ENCODE peak calls at places on chromosomes 16 and 17, in ten cellular contexts. One of them, this sample, is unnamed.

GRCh38 chr16:12260647-12261262 is 284.2 kb downstream of the SNX29 start:
- DNase-seq in body of pancreas: no peak
- DNase-seq in mucosa of gallbladder: peak; percentile 11
- DNase-seq in stimulated activated naive CD8-positive, alpha-beta T cell treated with anti-CD3 and anti-CD28 coated beads, Interleukin-15, Interleukin-2, amounts not matched to agents 100 U/mL and 50 U/mL, for 24 hours: no peak
- DNase-seq in DMS153: no peak
- DNase-seq in left ventricle myocardium inferior: no peak
- DNase-seq in heart right ventricle: peak; percentile 28
- DNase-seq in NCI-H446 treated with DMSO at 0.1 percent for 48 hours: no peak
- DNase-seq in left cardiac atrium: peak; percentile 50
- DNase-seq in stimulated activated CD4-positive, alpha-beta T cell treated with anti-CD3 and anti-CD28 coated beads, Interleukin-15, amount 100 ng/mL, for 24 hours: no peak
- DNase-seq in this sample: no peak

GRCh38 chr17:45234641-45235040 is 13.0 kb downstream of the FMNL1 start:
- DNase-seq in body of pancreas: no peak
- DNase-seq in mucosa of gallbladder: no peak
- DNase-seq in stimulated activated naive CD8-positive, alpha-beta T cell treated with anti-CD3 and anti-CD28 coated beads, Interleukin-15, Interleukin-2, amounts not matched to agents 100 U/mL and 50 U/mL, for 24 hours: peak; percentile 62
- DNase-seq in DMS153: no peak
- DNase-seq in left ventricle myocardium inferior: no peak
- DNase-seq in heart right ventricle: no peak
- DNase-seq in NCI-H446 treated with DMSO at 0.1 percent for 48 hours: no peak
- DNase-seq in left cardiac atrium: no peak
- DNase-seq in stimulated activated CD4-positive, alpha-beta T cell treated with anti-CD3 and anti-CD28 coated beads, Interleukin-15, amount 100 ng/mL, for 24 hours: peak; percentile 57
- DNase-seq in this sample: peak; percentile 52

GRCh38 chr17:27540300-27541105 is 84.3 kb downstream of the KSR1 start:
- DNase-seq in body of pancreas: peak; percentile 97
- DNase-seq in mucosa of gallbladder: peak; percentile 93
- DNase-seq in stimulated activated naive CD8-positive, alpha-beta T cell treated with anti-CD3 and anti-CD28 coated beads, Interleukin-15, Interleukin-2, amounts not matched to agents 100 U/mL and 50 U/mL, for 24 hours: no peak
- DNase-seq in DMS153: no peak
- DNase-seq in left ventricle myocardium inferior: peak; percentile 76
- DNase-seq in heart right ventricle: peak; percentile 73
- DNase-seq in NCI-H446 treated with DMSO at 0.1 percent for 48 hours: no peak
- DNase-seq in left cardiac atrium: peak; percentile 91
- DNase-seq in stimulated activated CD4-positive, alpha-beta T cell treated with anti-CD3 and anti-CD28 coated beads, Interleukin-15, amount 100 ng/mL, for 24 hours: no peak
- DNase-seq in this sample: no peak

GRCh38 chr16:8355714-8356113 is 234.6 kb downstream of the TMEM114 start:
- DNase-seq in body of pancreas: no peak
- DNase-seq in mucosa of gallbladder: no peak
- DNase-seq in stimulated activated naive CD8-positive, alpha-beta T cell treated with anti-CD3 and anti-CD28 coated beads, Interleukin-15, Interleukin-2, amounts not matched to agents 100 U/mL and 50 U/mL, for 24 hours: no peak
- DNase-seq in DMS153: peak; percentile 25
- DNase-seq in left ventricle myocardium inferior: no peak
- DNase-seq in heart right ventricle: no peak
- DNase-seq in NCI-H446 treated with DMSO at 0.1 percent for 48 hours: no peak
- DNase-seq in left cardiac atrium: no peak
- DNase-seq in stimulated activated CD4-positive, alpha-beta T cell treated with anti-CD3 and anti-CD28 coated beads, Interleukin-15, amount 100 ng/mL, for 24 hours: no peak
- DNase-seq in this sample: no peak

GRCh38 chr17:39563476-39563875 is 44.2 kb downstream of the NEUROD2 start:
- DNase-seq in body of pancreas: no peak
- DNase-seq in mucosa of gallbladder: no peak
- DNase-seq in stimulated activated naive CD8-positive, alpha-beta T cell treated with anti-CD3 and anti-CD28 coated beads, Interleukin-15, Interleukin-2, amounts not matched to agents 100 U/mL and 50 U/mL, for 24 hours: no peak
- DNase-seq in DMS153: peak; percentile 55
- DNase-seq in left ventricle myocardium inferior: no peak
- DNase-seq in heart right ventricle: no peak
- DNase-seq in NCI-H446 treated with DMSO at 0.1 percent for 48 hours: peak; percentile 19
- DNase-seq in left cardiac atrium: peak; percentile 23
- DNase-seq in stimulated activated CD4-positive, alpha-beta T cell treated with anti-CD3 and anti-CD28 coated beads, Interleukin-15, amount 100 ng/mL, for 24 hours: no peak
- DNase-seq in this sample: no peak

GRCh38 chr17:9002610-9003354 is 18.5 kb upstream of the NTN1 start:
- DNase-seq in body of pancreas: peak; percentile 32
- DNase-seq in mucosa of gallbladder: no peak
- DNase-seq in stimulated activated naive CD8-positive, alpha-beta T cell treated with anti-CD3 and anti-CD28 coated beads, Interleukin-15, Interleukin-2, amounts not matched to agents 100 U/mL and 50 U/mL, for 24 hours: peak; percentile 49
- DNase-seq in DMS153: no peak
- DNase-seq in left ventricle myocardium inferior: peak; percentile 24
- DNase-seq in heart right ventricle: no peak
- DNase-seq in NCI-H446 treated with DMSO at 0.1 percent for 48 hours: no peak
- DNase-seq in left cardiac atrium: peak; percentile 56
- DNase-seq in stimulated activated CD4-positive, alpha-beta T cell treated with anti-CD3 and anti-CD28 coated beads, Interleukin-15, amount 100 ng/mL, for 24 hours: peak; percentile 60
- DNase-seq in this sample: peak; percentile 50

GRCh38 chr16:68281368-68282063 is 17.2 kb downstream of the SLC7A6 start:
- DNase-seq in body of pancreas: no peak
- DNase-seq in mucosa of gallbladder: no peak
- DNase-seq in stimulated activated naive CD8-positive, alpha-beta T cell treated with anti-CD3 and anti-CD28 coated beads, Interleukin-15, Interleukin-2, amounts not matched to agents 100 U/mL and 50 U/mL, for 24 hours: no peak
- DNase-seq in DMS153: no peak
- DNase-seq in left ventricle myocardium inferior: no peak
- DNase-seq in heart right ventricle: no peak
- DNase-seq in NCI-H446 treated with DMSO at 0.1 percent for 48 hours: no peak
- DNase-seq in left cardiac atrium: no peak
- DNase-seq in stimulated activated CD4-positive, alpha-beta T cell treated with anti-CD3 and anti-CD28 coated beads, Interleukin-15, amount 100 ng/mL, for 24 hours: peak; percentile 27
- DNase-seq in this sample: no peak

GRCh38 chr17:57086069-57086930 is 1.3 kb downstream of the AKAP1 start:
- DNase-seq in body of pancreas: peak; percentile 37
- DNase-seq in mucosa of gallbladder: peak; percentile 37
- DNase-seq in stimulated activated naive CD8-positive, alpha-beta T cell treated with anti-CD3 and anti-CD28 coated beads, Interleukin-15, Interleukin-2, amounts not matched to agents 100 U/mL and 50 U/mL, for 24 hours: peak; percentile 19
- DNase-seq in DMS153: peak; percentile 40
- DNase-seq in left ventricle myocardium inferior: no peak
- DNase-seq in heart right ventricle: no peak
- DNase-seq in NCI-H446 treated with DMSO at 0.1 percent for 48 hours: no peak
- DNase-seq in left cardiac atrium: no peak
- DNase-seq in stimulated activated CD4-positive, alpha-beta T cell treated with anti-CD3 and anti-CD28 coated beads, Interleukin-15, amount 100 ng/mL, for 24 hours: peak; percentile 33
- DNase-seq in this sample: peak; percentile 21

GRCh38 chr17:67376509-67376891 is 581 bp upstream of the PITPNC1 start:
- DNase-seq in body of pancreas: peak; percentile 43
- DNase-seq in mucosa of gallbladder: peak; percentile 23
- DNase-seq in stimulated activated naive CD8-positive, alpha-beta T cell treated with anti-CD3 and anti-CD28 coated beads, Interleukin-15, Interleukin-2, amounts not matched to agents 100 U/mL and 50 U/mL, for 24 hours: no peak
- DNase-seq in DMS153: no peak
- DNase-seq in left ventricle myocardium inferior: no peak
- DNase-seq in heart right ventricle: no peak
- DNase-seq in NCI-H446 treated with DMSO at 0.1 percent for 48 hours: no peak
- DNase-seq in left cardiac atrium: no peak
- DNase-seq in stimulated activated CD4-positive, alpha-beta T cell treated with anti-CD3 and anti-CD28 coated beads, Interleukin-15, amount 100 ng/mL, for 24 hours: peak; percentile 39
- DNase-seq in this sample: no peak

GRCh38 chr17:31147507-31148202 is 52.9 kb downstream of the NF1 start:
- DNase-seq in body of pancreas: no peak
- DNase-seq in mucosa of gallbladder: no peak
- DNase-seq in stimulated activated naive CD8-positive, alpha-beta T cell treated with anti-CD3 and anti-CD28 coated beads, Interleukin-15, Interleukin-2, amounts not matched to agents 100 U/mL and 50 U/mL, for 24 hours: no peak
- DNase-seq in DMS153: no peak
- DNase-seq in left ventricle myocardium inferior: no peak
- DNase-seq in heart right ventricle: no peak
- DNase-seq in NCI-H446 treated with DMSO at 0.1 percent for 48 hours: no peak
- DNase-seq in left cardiac atrium: no peak
- DNase-seq in stimulated activated CD4-positive, alpha-beta T cell treated with anti-CD3 and anti-CD28 coated beads, Interleukin-15, amount 100 ng/mL, for 24 hours: no peak
- DNase-seq in this sample: no peak